ENCODE peak calls at places on chromosomes 4 and X, in nine cellular contexts. One of them, this sample, is unnamed.

GRCh38 chrX:150085881-150086280 is 147.6 kb upstream of the EOLA2 start:
- DNase-seq in ovary: no peak
- DNase-seq in pancreas: no peak
- DNase-seq in GM23338: no peak
- DNase-seq in AG04450: no peak
- DNase-seq in tibial artery: no peak
- DNase-seq in colonic mucosa: no peak
- DNase-seq in fibroblast of pulmonary artery: peak; percentile 52
- DNase-seq in stomach: no peak
- DNase-seq in this sample: peak; percentile 41

GRCh38 chr4:40682298-40683101 is 52.8 kb upstream of the RBM47 start:
- DNase-seq in ovary: no peak
- DNase-seq in pancreas: no peak
- DNase-seq in GM23338: no peak
- DNase-seq in AG04450: no peak
- DNase-seq in tibial artery: no peak
- DNase-seq in colonic mucosa: no peak
- DNase-seq in fibroblast of pulmonary artery: no peak
- DNase-seq in stomach: peak; percentile 39
- DNase-seq in this sample: no peak

GRCh38 chrX:8879750-8880149 is 78.6 kb upstream of the FAM9A start:
- DNase-seq in ovary: no peak
- DNase-seq in pancreas: no peak
- DNase-seq in GM23338: peak; percentile 61
- DNase-seq in AG04450: no peak
- DNase-seq in tibial artery: no peak
- DNase-seq in colonic mucosa: peak; percentile 40
- DNase-seq in fibroblast of pulmonary artery: peak; percentile 29
- DNase-seq in stomach: peak; percentile 32
- DNase-seq in this sample: no peak

GRCh38 chrX:16822723-16823122 is 36.5 kb downstream of the TXLNG start:
- DNase-seq in ovary: no peak
- DNase-seq in pancreas: no peak
- DNase-seq in GM23338: no peak
- DNase-seq in AG04450: no peak
- DNase-seq in tibial artery: no peak
- DNase-seq in colonic mucosa: no peak
- DNase-seq in fibroblast of pulmonary artery: peak; percentile 89
- DNase-seq in stomach: no peak
- DNase-seq in this sample: peak; percentile 76

GRCh38 chr4:55635760-55636621 is at the start of gene NMU:
- DNase-seq in ovary: peak; percentile 15
- DNase-seq in pancreas: peak; percentile 75
- DNase-seq in GM23338: peak; percentile 78
- DNase-seq in AG04450: no peak
- DNase-seq in tibial artery: peak; percentile 24
- DNase-seq in colonic mucosa: peak; percentile 57
- DNase-seq in fibroblast of pulmonary artery: peak; percentile 5
- DNase-seq in stomach: peak; percentile 61
- DNase-seq in this sample: peak; percentile 5

GRCh38 chr4:76495166-76495565 is 60.1 kb downstream of the SHROOM3 start:
- DNase-seq in ovary: no peak
- DNase-seq in pancreas: no peak
- DNase-seq in GM23338: no peak
- DNase-seq in AG04450: no peak
- DNase-seq in tibial artery: no peak
- DNase-seq in colonic mucosa: no peak
- DNase-seq in fibroblast of pulmonary artery: no peak
- DNase-seq in stomach: no peak
- DNase-seq in this sample: no peak

GRCh38 chrX:9466711-9467110 is 1.9 kb downstream of the TBL1X start:
- DNase-seq in ovary: no peak
- DNase-seq in pancreas: no peak
- DNase-seq in GM23338: no peak
- DNase-seq in AG04450: no peak
- DNase-seq in tibial artery: no peak
- DNase-seq in colonic mucosa: no peak
- DNase-seq in fibroblast of pulmonary artery: no peak
- DNase-seq in stomach: no peak
- DNase-seq in this sample: no peak

GRCh38 chr4:175234162-175234561 is 316.0 kb downstream of the ADAM29 start:
- DNase-seq in ovary: no peak
- DNase-seq in pancreas: no peak
- DNase-seq in GM23338: no peak
- DNase-seq in AG04450: no peak
- DNase-seq in tibial artery: no peak
- DNase-seq in colonic mucosa: no peak
- DNase-seq in fibroblast of pulmonary artery: no peak
- DNase-seq in stomach: no peak
- DNase-seq in this sample: no peak

GRCh38 chr4:11073621-11074051 is 355.1 kb downstream of the HS3ST1 start:
- DNase-seq in ovary: peak; percentile 67
- DNase-seq in pancreas: no peak
- DNase-seq in GM23338: peak; percentile 37
- DNase-seq in AG04450: no peak
- DNase-seq in tibial artery: peak; percentile 66
- DNase-seq in colonic mucosa: peak; percentile 42
- DNase-seq in fibroblast of pulmonary artery: peak; percentile 95
- DNase-seq in stomach: no peak
- DNase-seq in this sample: peak; percentile 96

GRCh38 chrX:65723706-65724105 is 56.3 kb downstream of the MSN start:
- DNase-seq in ovary: no peak
- DNase-seq in pancreas: no peak
- DNase-seq in GM23338: no peak
- DNase-seq in AG04450: no peak
- DNase-seq in tibial artery: no peak
- DNase-seq in colonic mucosa: no peak
- DNase-seq in fibroblast of pulmonary artery: no peak
- DNase-seq in stomach: no peak
- DNase-seq in this sample: peak; percentile 16

GRCh38 chr4:59987289-59987688 is 1212.8 kb upstream of the ADGRL3 start:
- DNase-seq in ovary: no peak
- DNase-seq in pancreas: no peak
- DNase-seq in GM23338: no peak
- DNase-seq in AG04450: no peak
- DNase-seq in tibial artery: no peak
- DNase-seq in colonic mucosa: no peak
- DNase-seq in fibroblast of pulmonary artery: no peak
- DNase-seq in stomach: no peak
- DNase-seq in this sample: no peak

DNA sequence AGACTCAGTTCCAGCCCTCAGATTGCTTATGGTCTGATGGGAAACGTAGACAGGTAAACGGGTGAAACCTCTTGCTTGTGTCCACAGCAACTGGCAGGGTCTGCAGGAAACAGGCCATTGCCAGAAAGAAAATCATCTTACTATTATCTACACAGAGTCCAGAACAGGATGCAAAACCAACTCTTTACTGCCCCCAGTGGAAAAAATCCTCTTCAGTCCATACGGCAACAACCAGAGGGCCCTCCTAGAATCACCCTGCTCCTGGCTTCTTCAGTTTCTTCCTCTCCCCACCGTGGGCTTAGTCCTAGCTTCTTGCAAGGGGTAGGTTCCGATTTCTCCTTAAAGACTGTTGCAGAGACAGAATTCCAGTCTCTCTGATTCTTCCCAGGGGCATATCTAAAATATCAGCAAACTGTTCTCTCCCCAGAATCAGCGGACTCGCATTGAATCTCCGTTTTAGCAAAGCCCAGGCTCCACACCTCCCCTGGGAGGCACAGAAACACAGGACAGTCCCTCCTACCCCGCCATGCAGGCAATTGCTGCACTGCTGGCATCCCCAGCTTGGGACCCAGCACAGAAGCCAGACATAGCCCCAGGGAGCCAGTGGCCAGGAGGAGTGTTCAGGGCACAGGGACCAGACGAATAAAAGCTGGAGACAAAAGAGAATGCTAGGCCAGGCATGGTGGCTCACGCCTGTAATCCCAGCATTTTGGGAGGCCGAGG is 41.0 kb upstream of the SH3RF1 start:
- DNase-seq in ovary: no peak
- DNase-seq in pancreas: no peak
- DNase-seq in GM23338: peak; percentile 94
- DNase-seq in AG04450: no peak
- DNase-seq in tibial artery: no peak
- DNase-seq in colonic mucosa: peak; percentile 45
- DNase-seq in fibroblast of pulmonary artery: peak; percentile 80
- DNase-seq in stomach: peak; percentile 33
- DNase-seq in this sample: peak; percentile 47
- TF ChIP-seq CTCF in ovary: no peak
- TF ChIP-seq CTCF in pancreas: peak; percentile 45
- TF ChIP-seq CTCF in GM23338: peak; percentile 73
- TF ChIP-seq CTCF in AG04450: peak; percentile 54
- TF ChIP-seq CTCF in tibial artery: peak; percentile 48
- TF ChIP-seq CTCF in colonic mucosa: no peak
- TF ChIP-seq CTCF in fibroblast of pulmonary artery: peak; percentile 67
- TF ChIP-seq CTCF in stomach: peak; percentile 13
- TF ChIP-seq CTCF in this sample: peak; percentile 57

GRCh38 chr4:139659735-139660424 is 5.7 kb upstream of the MGST2 start:
- DNase-seq in ovary: no peak
- DNase-seq in pancreas: no peak
- DNase-seq in GM23338: no peak
- DNase-seq in AG04450: no peak
- DNase-seq in tibial artery: no peak
- DNase-seq in colonic mucosa: no peak
- DNase-seq in fibroblast of pulmonary artery: no peak
- DNase-seq in stomach: no peak
- DNase-seq in this sample: no peak

GRCh38 chr4:139658983-139659382 is 6.6 kb upstream of the MGST2 start:
- DNase-seq in ovary: no peak
- DNase-seq in pancreas: no peak
- DNase-seq in GM23338: no peak
- DNase-seq in AG04450: no peak
- DNase-seq in tibial artery: no peak
- DNase-seq in colonic mucosa: no peak
- DNase-seq in fibroblast of pulmonary artery: no peak
- DNase-seq in stomach: no peak
- DNase-seq in this sample: no peak

GRCh38 chr4:139656614-139657486 is 8.8 kb upstream of the MGST2 start:
- DNase-seq in ovary: peak; percentile 53
- DNase-seq in pancreas: peak; percentile 77
- DNase-seq in GM23338: peak; percentile 92
- DNase-seq in AG04450: peak; percentile 51
- DNase-seq in tibial artery: no peak
- DNase-seq in colonic mucosa: peak; percentile 55
- DNase-seq in fibroblast of pulmonary artery: peak; percentile 84
- DNase-seq in stomach: peak; percentile 64
- DNase-seq in this sample: peak; percentile 79

GRCh38 chr4:139660518-139661149 is 5.0 kb upstream of the MGST2 start:
- DNase-seq in ovary: no peak
- DNase-seq in pancreas: no peak
- DNase-seq in GM23338: no peak
- DNase-seq in AG04450: no peak
- DNase-seq in tibial artery: no peak
- DNase-seq in colonic mucosa: no peak
- DNase-seq in fibroblast of pulmonary artery: peak; percentile 64
- DNase-seq in stomach: no peak
- DNase-seq in this sample: no peak

GRCh38 chr4:139658185-139658584 is 7.4 kb upstream of the MGST2 start:
- DNase-seq in ovary: no peak
- DNase-seq in pancreas: no peak
- DNase-seq in GM23338: peak; percentile 43
- DNase-seq in AG04450: no peak
- DNase-seq in tibial artery: no peak
- DNase-seq in colonic mucosa: no peak
- DNase-seq in fibroblast of pulmonary artery: peak; percentile 9
- DNase-seq in stomach: no peak
- DNase-seq in this sample: no peak
- H3K4me3 ChIP-seq in ovary: no peak overlapping the region
- H3K4me3 ChIP-seq in pancreas: no peak overlapping the region
- H3K4me3 ChIP-seq in GM23338: no peak overlapping the region
- H3K4me3 ChIP-seq in AG04450: no peak overlapping the region
- H3K4me3 ChIP-seq in tibial artery: no peak overlapping the region
- H3K4me3 ChIP-seq in colonic mucosa: no peak overlapping the region
- H3K4me3 ChIP-seq in fibroblast of pulmonary artery: no peak overlapping the region
- H3K4me3 ChIP-seq in stomach: no peak overlapping the region
- H3K4me3 ChIP-seq in this sample: no peak overlapping the region

GRCh38 chr4:78592104-78592783 is 40.7 kb downstream of the ANXA3 start:
- DNase-seq in ovary: no peak
- DNase-seq in pancreas: no peak
- DNase-seq in GM23338: peak; percentile 73
- DNase-seq in AG04450: no peak
- DNase-seq in tibial artery: no peak
- DNase-seq in colonic mucosa: peak; percentile 45
- DNase-seq in fibroblast of pulmonary artery: no peak
- DNase-seq in stomach: no peak
- DNase-seq in this sample: no peak
- TF ChIP-seq CTCF in ovary: no peak
- TF ChIP-seq CTCF in pancreas: no peak
- TF ChIP-seq CTCF in GM23338: peak; percentile 70
- TF ChIP-seq CTCF in AG04450: peak; percentile 20
- TF ChIP-seq CTCF in tibial artery: no peak
- TF ChIP-seq CTCF in colonic mucosa: peak; percentile 28
- TF ChIP-seq CTCF in fibroblast of pulmonary artery: peak; percentile 18
- TF ChIP-seq CTCF in stomach: no peak
- TF ChIP-seq CTCF in this sample: peak; percentile 18

GRCh38 chr4:30720021-30720655 is at the start of gene PCDH7:
- DNase-seq in ovary: peak; percentile 29
- DNase-seq in pancreas: peak; percentile 41
- DNase-seq in GM23338: peak; percentile 77
- DNase-seq in AG04450: no peak
- DNase-seq in tibial artery: peak; percentile 28
- DNase-seq in colonic mucosa: peak; percentile 30
- DNase-seq in fibroblast of pulmonary artery: peak; percentile 60
- DNase-seq in stomach: peak; percentile 37
- DNase-seq in this sample: peak; percentile 72

GRCh38 chr4:30719363-30720020 is 677 bp upstream of the PCDH7 start:
- DNase-seq in ovary: peak; percentile 35
- DNase-seq in pancreas: peak; percentile 45
- DNase-seq in GM23338: peak; percentile 83
- DNase-seq in AG04450: no peak
- DNase-seq in tibial artery: peak; percentile 72
- DNase-seq in colonic mucosa: peak; percentile 45
- DNase-seq in fibroblast of pulmonary artery: peak; percentile 65
- DNase-seq in stomach: peak; percentile 52
- DNase-seq in this sample: peak; percentile 66

GRCh38 chr4:30718021-30718888 is 1.9 kb upstream of the PCDH7 start:
- DNase-seq in ovary: peak; percentile 35
- DNase-seq in pancreas: peak; percentile 42
- DNase-seq in GM23338: peak; percentile 71
- DNase-seq in AG04450: no peak
- DNase-seq in tibial artery: peak; percentile 38
- DNase-seq in colonic mucosa: peak; percentile 49
- DNase-seq in fibroblast of pulmonary artery: peak; percentile 31
- DNase-seq in stomach: peak; percentile 31
- DNase-seq in this sample: no peak

GRCh38 chr4:30717208-30718020 is 2.8 kb upstream of the PCDH7 start:
- DNase-seq in ovary: peak; percentile 45
- DNase-seq in pancreas: peak; percentile 43
- DNase-seq in GM23338: peak; percentile 83
- DNase-seq in AG04450: no peak
- DNase-seq in tibial artery: peak; percentile 27
- DNase-seq in colonic mucosa: peak; percentile 37
- DNase-seq in fibroblast of pulmonary artery: peak; percentile 76
- DNase-seq in stomach: peak; percentile 38
- DNase-seq in this sample: peak; percentile 69

DNA sequence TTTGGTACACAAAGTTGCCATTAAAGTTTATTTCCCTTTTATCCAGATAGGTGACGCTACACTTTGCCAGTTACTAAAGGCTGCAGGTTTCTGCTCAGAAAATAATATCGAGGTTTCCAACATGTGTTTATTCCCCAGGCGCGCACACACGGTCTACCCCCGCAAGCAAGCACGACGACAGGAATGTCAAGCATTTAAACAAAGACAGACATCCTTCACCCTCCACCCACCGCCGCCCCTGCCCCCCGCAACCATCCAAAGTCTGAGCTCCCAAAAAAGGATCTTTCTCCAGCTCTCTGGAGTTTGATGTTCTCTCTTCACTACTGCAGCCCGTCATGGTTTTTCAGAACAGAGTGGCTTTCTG is 1.3 kb upstream of the PCDH7 start:
- DNase-seq in ovary: no peak
- DNase-seq in pancreas: no peak
- DNase-seq in GM23338: peak; percentile 48
- DNase-seq in AG04450: no peak
- DNase-seq in tibial artery: no peak
- DNase-seq in colonic mucosa: no peak
- DNase-seq in fibroblast of pulmonary artery: peak; percentile 42
- DNase-seq in stomach: no peak
- DNase-seq in this sample: peak; percentile 50
- H3K4me3 ChIP-seq in ovary: peak overlapping the region; percentile 57
- H3K4me3 ChIP-seq in pancreas: no peak overlapping the region
- H3K4me3 ChIP-seq in GM23338: peak overlapping the region; percentile 96
- H3K4me3 ChIP-seq in AG04450: peak overlapping the region; percentile 87
- H3K4me3 ChIP-seq in tibial artery: peak overlapping the region; percentile 73
- H3K4me3 ChIP-seq in colonic mucosa: peak overlapping the region; percentile 32
- H3K4me3 ChIP-seq in fibroblast of pulmonary artery: peak overlapping the region; percentile 69
- H3K4me3 ChIP-seq in stomach: peak overlapping the region; percentile 60
- H3K4me3 ChIP-seq in this sample: peak overlapping the region; percentile 54